ENCODE peak calls at places on chromosomes 7 and 10, in five cellular contexts. N is AG09309, O is cardiac fibroblast, B is brain microvascular endothelial cell, Y is GM20000. V is an unnamed sample.

GRCh38 chr7:116169060-116169459 is 41.3 kb upstream of the TES start:
- DNase-seq in Y (no peak), O (peak), N (no peak), B (no peak), V (no peak)

GRCh38 chr7:93973134-93973533 is 31.0 kb downstream of the BET1 start:
- DNase-seq in O (peak), Y (no peak), B (no peak), N (no peak), V (no peak)

GRCh38 chr7:74575083-74575803 is 82.3 kb upstream of the GTF2I start:
- DNase-seq in Y (no peak), B (peak), N (no peak), O (peak), V (no peak)

GRCh38 chr10:13809447-13809846 is 222.7 kb downstream of the PRPF18 start:
- DNase-seq in Y (no peak), B (no peak), O (no peak), N (no peak), V (no peak)

GRCh38 chr10:125495386-125495785 is 187.6 kb downstream of the TEX36 start:
- DNase-seq in B (no peak), N (no peak), O (no peak), Y (no peak), V (no peak)

GRCh38 chr10:62960416-62960815 is 144.2 kb upstream of the EGR2 start:
- DNase-seq in B (peak), Y (no peak), O (peak), N (no peak), V (no peak)

GRCh38 chr7:50614721-50615518 is 49.7 kb upstream of the DDC start:
- DNase-seq in N (no peak), B (no peak), Y (no peak), O (peak), V (no peak)

GRCh38 chr7:2633538-2634264 is 1.9 kb downstream of the TTYH3 start:
- DNase-seq in B (peak), Y (no peak), N (peak), O (peak), V (peak)

GRCh38 chr10:119079572-119080520 is 771 bp downstream of the EIF3A start:
- DNase-seq in N (no peak), Y (peak), O (peak), B (peak), V (peak)

GRCh38 chr7:126856691-126857291 is 395.9 kb downstream of the GRM8 start:
- DNase-seq in Y (peak), O (peak), B (no peak), N (no peak), V (no peak)

GRCh38 chr10:3048114-3049019 is 19.0 kb upstream of the PFKP start:
- DNase-seq in B (no peak), N (peak), O (peak), Y (no peak), V (no peak)

GRCh38 chr7:73519867-73520672 is 2.0 kb downstream of the BAZ1B start:
- DNase-seq in Y (no peak), B (no peak), N (no peak), O (peak), V (no peak)

GRCh38 chr7:114264029-114264428 is 150.6 kb upstream of the FOXP2 start:
- DNase-seq in N (no peak), B (no peak), Y (no peak), O (no peak), V (no peak)

GRCh38 chr7:95772771-95773581 is 622 bp downstream of the DYNC1I1 start:
- DNase-seq in B (no peak), O (peak), Y (no peak), N (no peak), V (no peak)

GRCh38 chr7:94779070-94779469 is 123.1 kb upstream of the SGCE start:
- DNase-seq in B (no peak), Y (no peak), N (no peak), O (no peak), V (no peak)

GRCh38 chr10:79394631-79395030 is 47.4 kb downstream of the PPIF start:
- DNase-seq in O (no peak), N (no peak), Y (no peak), B (no peak), V (no peak)

GRCh38 chr10:79052311-79053080 is 16.3 kb upstream of the ZMIZ1 start:
- DNase-seq in N (no peak), O (no peak), B (no peak), Y (no peak), V (no peak)

GRCh38 chr7:45324683-45325237 is 167.2 kb downstream of the RAMP3 start:
- DNase-seq in O (no peak), N (no peak), B (no peak), Y (no peak), V (no peak)

GRCh38 chr7:27122075-27122910 is 8.3 kb downstream of the HOXA4 start:
- DNase-seq in B (no peak), O (no peak), N (no peak), Y (no peak), V (no peak)

GRCh38 chr7:962401-963081 is 8.1 kb upstream of the ADAP1 start:
- DNase-seq in Y (no peak), O (no peak), N (no peak), B (no peak), V (no peak)

GRCh38 chr10:95266674-95267095 is 24.1 kb downstream of the PDLIM1 start:
- DNase-seq in O (peak), B (peak), N (no peak), Y (peak), V (no peak)

GRCh38 chr10:30529373-30529998 is 95.5 kb downstream of the MAP3K8 start:
- DNase-seq in O (no peak), N (no peak), B (no peak), Y (peak), V (peak)

GRCh38 chr7:46616636-46617035 is 695.6 kb upstream of the IGFBP3 start:
- DNase-seq in B (peak), Y (no peak), O (peak), N (no peak), V (no peak)

GRCh38 chr7:8284606-8285005 is 22.6 kb upstream of the ICA1 start:
- DNase-seq in N (no peak), O (no peak), B (no peak), Y (no peak), V (no peak)

GRCh38 chr7:101410743-101411476 is 48.2 kb downstream of the COL26A1 start:
- DNase-seq in Y (peak), B (peak), N (no peak), O (peak), V (no peak)

GRCh38 chr10:93115661-93116383 is 42.1 kb downstream of the CYP26A1 start:
- DNase-seq in B (peak), O (peak), N (no peak), Y (peak), V (peak)
- TF ChIP-seq CTCF in B (peak), O (peak), N (peak), Y (peak), V (peak)

GRCh38 chr10:59635502-59636290 is 74.0 kb downstream of the SLC16A9 start:
- DNase-seq in Y (no peak), O (no peak), B (no peak), N (no peak), V (no peak)

GRCh38 chr10:59631237-59631636 is 78.4 kb downstream of the SLC16A9 start:
- DNase-seq in B (no peak), N (no peak), Y (no peak), O (no peak), V (no peak)

GRCh38 chr10:59631882-59632281 is 77.8 kb downstream of the SLC16A9 start:
- DNase-seq in O (peak), Y (no peak), B (no peak), N (no peak), V (no peak)

GRCh38 chr10:59634102-59634501 is 75.5 kb downstream of the SLC16A9 start:
- DNase-seq in Y (no peak), B (no peak), N (no peak), O (no peak), V (no peak)

DNA sequence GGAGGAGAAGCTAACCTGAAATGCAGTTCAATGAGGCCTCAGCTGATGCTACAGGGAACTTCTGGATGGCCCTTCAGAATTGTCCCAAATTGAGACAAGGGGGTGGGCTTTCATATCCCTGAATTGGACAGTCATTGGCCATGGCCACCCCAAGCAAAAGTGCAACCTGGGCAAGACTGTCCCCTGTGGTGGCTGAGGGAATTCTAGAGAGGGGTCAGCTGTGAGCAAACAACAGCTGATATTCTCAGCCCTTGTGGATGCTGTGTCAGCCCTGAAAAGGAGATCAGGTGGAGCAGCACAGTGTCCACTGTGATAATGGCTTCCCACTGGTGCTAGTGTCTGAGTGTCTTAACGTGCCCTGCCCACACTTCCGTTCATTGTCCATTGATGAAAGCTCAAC is 76.6 kb downstream of the SLC16A9 start:
- DNase-seq in B (no peak), N (no peak), O (no peak), Y (no peak), V (no peak)
- TF ChIP-seq CTCF in B (peak), N (no peak), O (no peak), Y (no peak), V (no peak)

DNA sequence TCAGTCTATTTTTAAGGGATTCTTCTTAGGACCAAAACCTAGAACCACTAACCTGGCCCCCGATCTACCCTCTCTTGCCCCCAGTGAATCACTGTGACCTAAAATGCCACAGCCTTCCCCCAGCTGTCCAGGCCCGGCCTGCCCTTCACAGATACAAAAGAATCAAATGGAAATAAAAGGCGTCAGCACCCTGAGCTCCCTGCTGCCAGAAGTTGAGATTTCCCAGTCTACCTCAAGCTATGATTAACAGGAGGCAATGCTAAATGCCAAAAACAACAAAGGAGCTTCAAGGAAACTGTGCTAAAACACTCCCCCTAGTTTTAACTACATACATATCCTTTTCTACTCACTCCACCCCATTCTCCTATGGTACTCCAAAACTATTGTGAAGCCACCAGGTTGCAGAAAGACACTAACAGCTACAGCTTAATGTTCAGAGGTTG is 67.8 kb downstream of the GSAP start:
- DNase-seq in N (peak), O (peak), Y (no peak), B (peak), V (no peak)
- TF ChIP-seq CTCF in N (peak), O (peak), Y (no peak), B (no peak), V (no peak)

GRCh38 chr7:19708397-19709248 is at the start of gene POLR1F:
- DNase-seq in B (peak), N (peak), O (peak), Y (peak), V (peak)
- TF ChIP-seq CTCF in B (peak), N (peak), O (peak), Y (peak), V (peak)

GRCh38 chr10:116654816-116655215 is 34.1 kb downstream of the PNLIPRP2 start:
- DNase-seq in Y (no peak), O (no peak), N (no peak), B (no peak), V (no peak)
- TF ChIP-seq CTCF in Y (no peak), O (peak), N (peak), B (peak), V (peak)

GRCh38 chr7:29345590-29345989 is 151.0 kb downstream of the CHN2 start:
- DNase-seq in Y (no peak), B (peak), O (peak), N (no peak), V (no peak)
- TF ChIP-seq CTCF in Y (no peak), B (peak), O (peak), N (peak), V (peak)

DNA sequence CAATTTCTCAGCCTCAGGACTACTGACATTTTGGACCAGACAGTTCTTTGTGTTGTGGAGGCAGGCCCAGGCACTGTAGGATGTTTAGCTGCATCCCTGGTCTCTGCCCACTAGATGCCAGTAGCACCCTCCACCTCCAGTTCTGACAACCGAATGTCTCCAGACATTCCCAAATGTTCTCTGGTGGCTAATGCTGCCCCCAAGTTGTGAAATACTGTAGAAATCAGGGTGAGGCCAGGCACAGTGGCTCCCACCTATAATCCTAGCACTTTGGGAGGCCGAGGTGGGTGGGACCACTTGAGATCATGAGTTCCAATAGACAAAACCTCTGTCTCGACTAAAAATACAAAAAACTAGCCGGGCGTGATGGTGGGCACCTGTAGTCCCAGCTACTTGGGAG is 18.2 kb downstream of the HNRNPF start:
- DNase-seq in N (no peak), O (peak), Y (no peak), B (peak), V (no peak)
- TF ChIP-seq CTCF in N (peak), O (peak), Y (peak), B (peak), V (peak)

GRCh38 chr10:34275626-34276025 is 539.5 kb downstream of the PARD3 start:
- DNase-seq in B (no peak), O (no peak), N (no peak), Y (no peak), V (no peak)

GRCh38 chr10:34286136-34286739 is 528.9 kb downstream of the PARD3 start:
- DNase-seq in N (no peak), B (no peak), Y (no peak), O (peak), V (no peak)

GRCh38 chr10:34282186-34282585 is 532.9 kb downstream of the PARD3 start:
- DNase-seq in O (no peak), N (no peak), Y (no peak), B (no peak), V (no peak)

GRCh38 chr10:34281661-34282060 is 533.4 kb downstream of the PARD3 start:
- DNase-seq in B (no peak), O (peak), Y (no peak), N (no peak), V (no peak)

DNA sequence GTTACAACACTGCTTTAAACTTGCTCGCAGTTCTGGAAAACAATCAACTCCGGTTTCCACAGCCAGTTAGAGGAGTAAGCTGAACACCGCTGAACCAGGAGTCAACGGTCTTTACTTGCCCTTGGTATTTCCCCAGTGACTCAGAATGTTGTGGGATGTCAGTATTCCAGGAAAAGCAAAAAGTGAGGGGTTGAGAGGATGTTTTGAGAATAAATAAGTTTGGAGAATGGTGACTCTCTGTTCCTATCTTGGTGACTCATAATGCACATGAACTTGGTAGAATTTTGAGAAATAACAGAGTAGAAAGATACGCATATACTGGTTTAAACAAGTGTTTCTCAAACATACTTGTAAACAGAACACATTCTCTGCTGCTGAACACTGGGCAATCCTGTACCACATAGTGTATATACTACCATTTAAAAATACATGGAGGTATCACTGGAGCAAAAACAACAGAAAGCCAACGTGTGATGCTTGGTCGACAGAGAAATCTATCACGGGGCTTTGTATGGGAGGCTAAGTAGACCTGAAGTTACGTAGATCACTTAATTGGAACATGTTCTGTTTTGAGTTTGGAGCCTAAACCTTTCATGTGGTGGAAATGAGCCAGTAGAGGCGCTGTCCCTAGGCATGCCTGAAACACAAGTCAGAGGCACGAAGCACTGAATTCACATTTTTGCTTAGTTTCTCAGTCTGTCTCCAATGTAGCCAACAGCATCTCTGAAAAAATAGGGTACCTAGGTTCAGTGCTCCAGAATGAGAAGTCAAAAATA is 534.3 kb downstream of the PARD3 start:
- DNase-seq in Y (no peak), O (peak), N (peak), B (peak), V (no peak)
- TF ChIP-seq CTCF in Y (no peak), O (peak), N (peak), B (peak), V (no peak)

GRCh38 chr10:89403043-89403442 is 10.6 kb downstream of the IFIT1 start:
- DNase-seq in B (no peak), N (no peak), O (no peak), Y (no peak), V (no peak)
- TF ChIP-seq CTCF in B (no peak), N (no peak), O (no peak), Y (no peak), V (no peak)